ENCODE peak calls at places on chromosomes 4 and X, in nine cellular contexts. One of them, this sample, is unnamed.

GRCh38 chr4:119739796-119740195 is 111.2 kb upstream of the PDE5A start:
- DNase-seq in foreskin fibroblast: no peak
- DNase-seq in K562: no peak
- DNase-seq in body of pancreas: no peak
- DNase-seq in psoas muscle: no peak
- DNase-seq in fibroblast of lung: no peak
- DNase-seq in transverse colon: no peak
- DNase-seq in adipocyte: no peak
- DNase-seq in thoracic aorta: no peak
- DNase-seq in this sample: no peak

GRCh38 chrX:30085571-30085970 is 129.8 kb upstream of the MAGEB2 start:
- DNase-seq in thoracic aorta: no peak
- DNase-seq in body of pancreas: no peak
- DNase-seq in transverse colon: no peak
- DNase-seq in K562: no peak
- DNase-seq in fibroblast of lung: no peak
- DNase-seq in adipocyte: peak; percentile 20
- DNase-seq in psoas muscle: no peak
- DNase-seq in foreskin fibroblast: no peak
- DNase-seq in this sample: no peak

GRCh38 chr4:143586080-143586479 is 72.6 kb downstream of the SMARCA5 start:
- DNase-seq in transverse colon: no peak
- DNase-seq in foreskin fibroblast: peak; percentile 61
- DNase-seq in body of pancreas: no peak
- DNase-seq in thoracic aorta: no peak
- DNase-seq in fibroblast of lung: no peak
- DNase-seq in K562: no peak
- DNase-seq in adipocyte: peak; percentile 81
- DNase-seq in psoas muscle: no peak
- DNase-seq in this sample: peak; percentile 8

GRCh38 chrX:42694260-42694815 is 83.6 kb downstream of the PPP1R2C start:
- DNase-seq in thoracic aorta: no peak
- DNase-seq in body of pancreas: no peak
- DNase-seq in K562: no peak
- DNase-seq in adipocyte: peak; percentile 9
- DNase-seq in transverse colon: no peak
- DNase-seq in psoas muscle: no peak
- DNase-seq in fibroblast of lung: no peak
- DNase-seq in foreskin fibroblast: peak; percentile 25
- DNase-seq in this sample: no peak

GRCh38 chrX:25020391-25021131 is 4.8 kb upstream of the ARX start:
- DNase-seq in fibroblast of lung: no peak
- DNase-seq in transverse colon: no peak
- DNase-seq in thoracic aorta: no peak
- DNase-seq in psoas muscle: peak; percentile 54
- DNase-seq in K562: peak; percentile 43
- DNase-seq in adipocyte: no peak
- DNase-seq in foreskin fibroblast: no peak
- DNase-seq in body of pancreas: no peak
- DNase-seq in this sample: no peak

GRCh38 chr4:80221161-80221560 is 23.9 kb downstream of the PRDM8 start:
- DNase-seq in fibroblast of lung: peak; percentile 71
- DNase-seq in psoas muscle: no peak
- DNase-seq in foreskin fibroblast: peak; percentile 58
- DNase-seq in thoracic aorta: no peak
- DNase-seq in body of pancreas: no peak
- DNase-seq in K562: no peak
- DNase-seq in transverse colon: no peak
- DNase-seq in adipocyte: peak; percentile 82
- DNase-seq in this sample: no peak

GRCh38 chrX:108022491-108023089 is 22.3 kb upstream of the VSIG1 start:
- DNase-seq in thoracic aorta: no peak
- DNase-seq in psoas muscle: no peak
- DNase-seq in K562: no peak
- DNase-seq in fibroblast of lung: peak; percentile 6
- DNase-seq in foreskin fibroblast: peak; percentile 42
- DNase-seq in body of pancreas: no peak
- DNase-seq in adipocyte: peak; percentile 23
- DNase-seq in transverse colon: no peak
- DNase-seq in this sample: no peak

GRCh38 chrX:41384041-41384705 is 50.2 kb downstream of the DDX3X start:
- DNase-seq in thoracic aorta: peak; percentile 2
- DNase-seq in transverse colon: peak; percentile 79
- DNase-seq in body of pancreas: peak; percentile 78
- DNase-seq in K562: peak; percentile 80
- DNase-seq in adipocyte: peak; percentile 8
- DNase-seq in fibroblast of lung: peak; percentile 92
- DNase-seq in psoas muscle: peak; percentile 72
- DNase-seq in foreskin fibroblast: peak; percentile 77
- DNase-seq in this sample: peak; percentile 64

GRCh38 chrX:104324461-104324860 is 69.7 kb upstream of the ESX1 start:
- DNase-seq in transverse colon: no peak
- DNase-seq in psoas muscle: no peak
- DNase-seq in foreskin fibroblast: no peak
- DNase-seq in K562: no peak
- DNase-seq in fibroblast of lung: no peak
- DNase-seq in body of pancreas: no peak
- DNase-seq in adipocyte: no peak
- DNase-seq in thoracic aorta: no peak
- DNase-seq in this sample: no peak

GRCh38 chr4:104128031-104128849 is 366.5 kb downstream of the CXXC4 start:
- DNase-seq in thoracic aorta: no peak
- DNase-seq in fibroblast of lung: no peak
- DNase-seq in K562: no peak
- DNase-seq in transverse colon: no peak
- DNase-seq in foreskin fibroblast: no peak
- DNase-seq in adipocyte: no peak
- DNase-seq in body of pancreas: no peak
- DNase-seq in psoas muscle: no peak
- DNase-seq in this sample: no peak

GRCh38 chrX:13570245-13570573 is 808 bp downstream of the EGFL6 start:
- DNase-seq in foreskin fibroblast: no peak
- DNase-seq in K562: no peak
- DNase-seq in adipocyte: no peak
- DNase-seq in body of pancreas: no peak
- DNase-seq in fibroblast of lung: no peak
- DNase-seq in transverse colon: no peak
- DNase-seq in thoracic aorta: no peak
- DNase-seq in psoas muscle: no peak
- DNase-seq in this sample: no peak

GRCh38 chr4:169768385-169768784 is 10.6 kb upstream of the HPF1 start:
- DNase-seq in body of pancreas: no peak
- DNase-seq in adipocyte: no peak
- DNase-seq in transverse colon: no peak
- DNase-seq in thoracic aorta: no peak
- DNase-seq in psoas muscle: no peak
- DNase-seq in foreskin fibroblast: no peak
- DNase-seq in fibroblast of lung: no peak
- DNase-seq in K562: no peak
- DNase-seq in this sample: no peak

GRCh38 chrX:9765737-9766098 is at the start of gene GPR143:
- DNase-seq in fibroblast of lung: no peak
- DNase-seq in transverse colon: no peak
- DNase-seq in body of pancreas: no peak
- DNase-seq in K562: no peak
- DNase-seq in thoracic aorta: no peak
- DNase-seq in psoas muscle: no peak
- DNase-seq in adipocyte: no peak
- DNase-seq in foreskin fibroblast: no peak
- DNase-seq in this sample: no peak

GRCh38 chr4:89212666-89213381 is 94.8 kb downstream of the GPRIN3 start:
- DNase-seq in foreskin fibroblast: peak; percentile 40
- DNase-seq in thoracic aorta: no peak
- DNase-seq in adipocyte: peak; percentile 46
- DNase-seq in fibroblast of lung: no peak
- DNase-seq in K562: no peak
- DNase-seq in body of pancreas: no peak
- DNase-seq in psoas muscle: no peak
- DNase-seq in transverse colon: no peak
- DNase-seq in this sample: peak; percentile 18

GRCh38 chr4:53937918-53938317 is 126.5 kb downstream of the CHIC2 start:
- DNase-seq in fibroblast of lung: no peak
- DNase-seq in K562: peak; percentile 10
- DNase-seq in foreskin fibroblast: peak; percentile 60
- DNase-seq in psoas muscle: no peak
- DNase-seq in body of pancreas: no peak
- DNase-seq in thoracic aorta: no peak
- DNase-seq in transverse colon: no peak
- DNase-seq in adipocyte: peak; percentile 49
- DNase-seq in this sample: peak; percentile 67

DNA sequence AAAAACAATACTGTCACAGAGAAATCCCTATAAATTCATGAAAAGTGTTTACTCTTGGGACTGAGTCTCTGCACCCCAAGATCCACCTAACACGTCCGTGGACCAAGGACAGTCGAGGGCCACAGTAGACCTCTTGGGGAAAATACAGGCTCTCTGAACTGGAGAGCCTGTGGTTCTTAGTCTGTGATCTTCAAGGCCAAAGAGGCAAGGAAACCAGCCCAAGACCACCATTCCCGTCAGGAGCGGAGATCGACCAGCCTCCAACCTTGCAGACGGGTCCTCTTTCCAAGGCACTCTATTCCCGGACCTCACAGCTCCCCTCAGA is 1.6 kb upstream of the APBB2 start:
- DNase-seq in thoracic aorta: no peak
- DNase-seq in transverse colon: no peak
- DNase-seq in K562: no peak
- DNase-seq in foreskin fibroblast: no peak
- DNase-seq in psoas muscle: no peak
- DNase-seq in fibroblast of lung: no peak
- DNase-seq in body of pancreas: no peak
- DNase-seq in adipocyte: no peak
- DNase-seq in this sample: no peak
- H3K4me3 ChIP-seq in thoracic aorta: peak overlapping the region; percentile 89
- H3K4me3 ChIP-seq in transverse colon: peak overlapping the region; percentile 41
- H3K4me3 ChIP-seq in K562: no peak overlapping the region
- H3K4me3 ChIP-seq in foreskin fibroblast: peak overlapping the region; percentile 73
- H3K4me3 ChIP-seq in psoas muscle: peak overlapping the region; percentile 63
- H3K4me3 ChIP-seq in fibroblast of lung: peak overlapping the region; percentile 33
- H3K4me3 ChIP-seq in body of pancreas: peak overlapping the region; percentile 20
- H3K4me3 ChIP-seq in adipocyte: peak overlapping the region; percentile 82
- H3K4me3 ChIP-seq in this sample: peak overlapping the region; percentile 62

DNA sequence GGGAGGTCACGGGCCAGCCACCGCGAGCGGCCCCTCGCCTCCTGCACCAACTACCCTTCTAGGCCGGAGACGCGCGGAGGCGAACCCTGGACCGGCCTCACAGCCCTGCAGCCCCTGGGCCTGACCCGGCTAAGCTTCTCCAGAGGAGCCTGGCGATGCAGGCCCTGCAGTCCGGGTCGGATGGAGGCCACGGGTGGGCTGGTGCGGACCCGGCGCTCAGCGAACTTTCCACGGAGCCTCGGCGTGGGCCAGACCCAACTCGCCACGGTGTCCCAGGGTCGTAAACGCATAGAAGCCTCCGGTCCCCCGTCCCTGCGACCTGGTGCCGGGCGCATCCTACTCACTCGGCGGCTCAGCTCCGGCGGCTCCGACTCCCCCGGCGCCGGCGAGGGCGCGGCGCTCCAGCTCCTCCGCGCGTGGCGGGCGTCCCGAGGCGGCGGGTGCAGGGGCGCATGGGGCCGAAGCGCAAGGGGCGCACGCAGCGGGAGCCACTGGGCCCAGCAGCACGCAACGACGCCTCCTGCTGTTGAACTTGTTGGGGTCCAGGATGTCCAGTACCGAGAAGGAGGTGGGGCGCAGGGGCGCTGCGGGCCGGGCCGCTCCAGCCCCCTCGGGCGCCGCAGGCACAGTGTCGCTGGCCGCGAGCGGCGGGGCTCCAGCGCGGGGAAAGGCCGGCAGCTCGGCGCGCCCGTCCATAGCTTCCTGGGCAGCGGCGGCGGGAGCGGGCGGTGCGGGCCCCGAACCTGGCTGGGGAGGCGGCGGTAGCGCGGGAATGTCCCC is 416 bp downstream of the NKX1-1 start:
- DNase-seq in transverse colon: no peak
- DNase-seq in psoas muscle: no peak
- DNase-seq in fibroblast of lung: no peak
- DNase-seq in foreskin fibroblast: no peak
- DNase-seq in thoracic aorta: no peak
- DNase-seq in body of pancreas: no peak
- DNase-seq in adipocyte: no peak
- DNase-seq in K562: no peak
- DNase-seq in this sample: no peak
- H3K4me3 ChIP-seq in transverse colon: no peak overlapping the region
- H3K4me3 ChIP-seq in psoas muscle: no peak overlapping the region
- H3K4me3 ChIP-seq in fibroblast of lung: no peak overlapping the region
- H3K4me3 ChIP-seq in foreskin fibroblast: no peak overlapping the region
- H3K4me3 ChIP-seq in thoracic aorta: no peak overlapping the region
- H3K4me3 ChIP-seq in body of pancreas: no peak overlapping the region
- H3K4me3 ChIP-seq in adipocyte: no peak overlapping the region
- H3K4me3 ChIP-seq in K562: no peak overlapping the region
- H3K4me3 ChIP-seq in this sample: no peak overlapping the region

GRCh38 chr4:11039494-11040142 is 355.1 kb upstream of the CLNK start:
- DNase-seq in body of pancreas: no peak
- DNase-seq in transverse colon: no peak
- DNase-seq in foreskin fibroblast: no peak
- DNase-seq in psoas muscle: no peak
- DNase-seq in adipocyte: no peak
- DNase-seq in thoracic aorta: no peak
- DNase-seq in fibroblast of lung: no peak
- DNase-seq in K562: no peak
- DNase-seq in this sample: no peak
- H3K4me3 ChIP-seq in body of pancreas: no peak overlapping the region
- H3K4me3 ChIP-seq in transverse colon: no peak overlapping the region
- H3K4me3 ChIP-seq in foreskin fibroblast: no peak overlapping the region
- H3K4me3 ChIP-seq in psoas muscle: no peak overlapping the region
- H3K4me3 ChIP-seq in adipocyte: no peak overlapping the region
- H3K4me3 ChIP-seq in thoracic aorta: no peak overlapping the region
- H3K4me3 ChIP-seq in fibroblast of lung: no peak overlapping the region
- H3K4me3 ChIP-seq in K562: no peak overlapping the region
- H3K4me3 ChIP-seq in this sample: no peak overlapping the region

GRCh38 chr4:146647615-146648383 is 9.1 kb downstream of the POU4F2 start:
- DNase-seq in adipocyte: no peak
- DNase-seq in psoas muscle: no peak
- DNase-seq in fibroblast of lung: no peak
- DNase-seq in body of pancreas: no peak
- DNase-seq in K562: no peak
- DNase-seq in thoracic aorta: no peak
- DNase-seq in foreskin fibroblast: no peak
- DNase-seq in transverse colon: no peak
- DNase-seq in this sample: no peak

GRCh38 chr4:146649232-146649631 is 10.5 kb downstream of the POU4F2 start:
- DNase-seq in body of pancreas: no peak
- DNase-seq in transverse colon: no peak
- DNase-seq in adipocyte: no peak
- DNase-seq in psoas muscle: no peak
- DNase-seq in K562: no peak
- DNase-seq in foreskin fibroblast: no peak
- DNase-seq in fibroblast of lung: no peak
- DNase-seq in thoracic aorta: no peak
- DNase-seq in this sample: no peak

GRCh38 chr4:146650034-146650433 is 11.3 kb downstream of the POU4F2 start:
- DNase-seq in fibroblast of lung: no peak
- DNase-seq in transverse colon: no peak
- DNase-seq in body of pancreas: no peak
- DNase-seq in adipocyte: no peak
- DNase-seq in psoas muscle: no peak
- DNase-seq in thoracic aorta: no peak
- DNase-seq in foreskin fibroblast: no peak
- DNase-seq in K562: no peak
- DNase-seq in this sample: no peak

GRCh38 chr4:146646601-146647000 is 7.9 kb downstream of the POU4F2 start:
- DNase-seq in transverse colon: no peak
- DNase-seq in psoas muscle: no peak
- DNase-seq in adipocyte: no peak
- DNase-seq in K562: no peak
- DNase-seq in body of pancreas: no peak
- DNase-seq in fibroblast of lung: no peak
- DNase-seq in foreskin fibroblast: no peak
- DNase-seq in thoracic aorta: no peak
- DNase-seq in this sample: no peak

GRCh38 chr4:146648384-146648783 is 9.7 kb downstream of the POU4F2 start:
- DNase-seq in adipocyte: no peak
- DNase-seq in foreskin fibroblast: no peak
- DNase-seq in fibroblast of lung: no peak
- DNase-seq in psoas muscle: no peak
- DNase-seq in body of pancreas: no peak
- DNase-seq in thoracic aorta: no peak
- DNase-seq in transverse colon: no peak
- DNase-seq in K562: no peak
- DNase-seq in this sample: no peak
- H3K4me3 ChIP-seq in adipocyte: no peak overlapping the region
- H3K4me3 ChIP-seq in foreskin fibroblast: no peak overlapping the region
- H3K4me3 ChIP-seq in fibroblast of lung: no peak overlapping the region
- H3K4me3 ChIP-seq in psoas muscle: no peak overlapping the region
- H3K4me3 ChIP-seq in body of pancreas: no peak overlapping the region
- H3K4me3 ChIP-seq in thoracic aorta: no peak overlapping the region
- H3K4me3 ChIP-seq in transverse colon: no peak overlapping the region
- H3K4me3 ChIP-seq in K562: no peak overlapping the region
- H3K4me3 ChIP-seq in this sample: no peak overlapping the region